ENCODE peak calls at places on chromosomes 11 and 22, in ten cellular contexts. C, A, I, W, H, V, J, Q, R and L are unnamed samples.

GRCh38 chr11:46360878-46361277 is 13.6 kb downstream of the DGKZ start:
- DNase-seq in W (no peak), V (no peak), C (no peak), Q (no peak), A (no peak), R (no peak), H (no peak), I (no peak), J (no peak), L (no peak)

GRCh38 chr11:133966924-133967598 is 10.3 kb upstream of the IGSF9B start:
- DNase-seq in W (no peak), J (no peak), V (peak; percentile 62), Q (peak; percentile 28), I (no peak), A (peak; percentile 68), R (no peak), C (no peak), H (peak; percentile 77), L (no peak)

GRCh38 chr22:22235564-22235963 is 9.0 kb upstream of the VPREB1 start:
- DNase-seq in A (peak; percentile 33), R (no peak), C (peak; percentile 32), I (no peak), V (peak; percentile 31), H (peak; percentile 39), W (peak; percentile 9), Q (no peak), J (no peak), L (no peak)

GRCh38 chr11:33402066-33402465 is 144.9 kb downstream of the HIPK3 start:
- DNase-seq in I (no peak), C (no peak), V (no peak), A (no peak), H (no peak), J (no peak), W (no peak), Q (no peak), R (no peak), L (no peak)

GRCh38 chr11:8047382-8047781 is 33.6 kb upstream of the TUB start:
- DNase-seq in H (peak; percentile 12), J (no peak), Q (no peak), R (peak; percentile 28), A (no peak), I (no peak), C (no peak), W (no peak), V (no peak), L (no peak)

GRCh38 chr22:30186048-30186447 is 60.5 kb downstream of the LIF start:
- DNase-seq in H (no peak), Q (no peak), W (no peak), V (no peak), R (no peak), C (peak; percentile 45), J (no peak), A (no peak), I (no peak), L (no peak)

GRCh38 chr22:36027960-36028645 is 521 bp downstream of the RBFOX2 start:
- DNase-seq in C (peak; percentile 52), W (peak; percentile 34), H (no peak), V (no peak), R (peak; percentile 76), Q (peak; percentile 45), A (no peak), J (no peak), I (peak; percentile 62), L (no peak)

GRCh38 chr22:33519140-33519973 is 400.9 kb downstream of the LARGE1 start:
- DNase-seq in A (peak; percentile 33), C (peak; percentile 4), Q (peak; percentile 46), W (peak; percentile 18), J (peak; percentile 61), H (peak; percentile 46), V (no peak), R (no peak), I (no peak), L (peak; percentile 4)

GRCh38 chr11:64123102-64123434 is 42.8 kb downstream of the MACROD1 start:
- DNase-seq in C (no peak), W (no peak), V (no peak), R (no peak), Q (no peak), I (peak; percentile 80), J (no peak), H (no peak), A (no peak), L (peak; percentile 13)

GRCh38 chr11:59186130-59186594 is 14.2 kb downstream of the DTX4 start:
- DNase-seq in H (peak; percentile 68), Q (peak; percentile 41), W (peak; percentile 11), J (no peak), I (peak; percentile 58), R (no peak), A (peak; percentile 31), V (peak; percentile 38), C (peak; percentile 76), L (no peak)

GRCh38 chr11:83408946-83409345 is 122.8 kb upstream of the CCDC90B start:
- DNase-seq in W (no peak), J (no peak), H (no peak), I (no peak), A (no peak), V (no peak), Q (no peak), R (no peak), C (no peak), L (no peak)

GRCh38 chr11:83409891-83410290 is 123.7 kb upstream of the CCDC90B start:
- DNase-seq in A (peak; percentile 31), Q (no peak), J (no peak), I (no peak), W (no peak), R (no peak), V (no peak), H (no peak), C (no peak), L (no peak)

GRCh38 chr11:83409476-83409875 is 123.3 kb upstream of the CCDC90B start:
- DNase-seq in C (no peak), H (no peak), A (no peak), Q (no peak), R (no peak), I (no peak), V (no peak), W (no peak), J (no peak), L (no peak)

DNA sequence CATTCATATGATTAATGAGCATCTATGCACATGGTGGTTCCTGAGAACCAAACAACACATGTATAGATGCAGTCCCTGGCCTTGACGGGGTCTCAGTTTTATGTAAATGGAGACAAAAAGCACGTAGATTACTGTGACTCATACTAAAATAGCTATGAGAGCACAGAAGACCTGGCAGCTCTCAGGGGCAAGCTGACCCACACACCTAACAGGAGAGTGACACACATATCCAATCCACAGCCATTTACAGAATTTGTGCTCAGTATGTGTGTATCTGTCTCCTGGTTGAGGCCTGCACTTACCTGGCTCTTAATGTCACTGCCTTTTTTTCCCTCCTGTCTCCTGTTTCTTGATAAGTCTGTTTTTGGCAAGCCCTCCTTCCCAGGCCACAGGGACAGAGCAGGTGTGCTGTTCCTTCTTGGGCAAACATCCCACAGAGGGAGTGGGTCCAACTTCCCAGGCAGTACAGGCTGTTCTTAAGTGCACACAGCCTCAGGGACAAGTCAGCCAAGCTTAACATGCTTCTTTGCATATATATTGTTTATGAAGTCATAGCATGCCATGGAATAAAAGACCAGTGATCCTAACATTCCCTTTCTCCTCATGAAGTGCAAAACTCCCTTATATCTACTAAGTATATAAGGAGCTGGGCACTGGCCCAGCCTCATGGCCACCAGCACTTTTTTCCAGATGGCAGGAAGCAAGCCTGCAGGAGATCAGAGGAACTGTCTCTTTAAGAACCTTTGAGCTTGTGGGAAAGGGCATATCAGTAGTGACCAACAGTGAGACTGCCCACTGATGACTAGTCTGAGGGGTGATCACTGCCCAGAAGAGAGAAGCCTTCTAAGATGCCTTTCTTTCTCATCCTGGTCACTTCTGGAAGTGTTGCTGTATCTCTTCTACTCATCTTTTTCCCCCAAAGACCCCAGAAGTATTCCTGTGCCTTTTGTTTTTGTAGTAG is 124.7 kb upstream of the CCDC90B start:
- DNase-seq in A (no peak), I (no peak), Q (no peak), H (no peak), J (no peak), R (no peak), W (no peak), V (no peak), C (no peak), L (no peak)
- TF ChIP-seq CTCF in A (no peak), I (no peak), Q (no peak), H (no peak), J (no peak), R (no peak), W (no peak), V (no peak), C (no peak), L (no peak)

DNA sequence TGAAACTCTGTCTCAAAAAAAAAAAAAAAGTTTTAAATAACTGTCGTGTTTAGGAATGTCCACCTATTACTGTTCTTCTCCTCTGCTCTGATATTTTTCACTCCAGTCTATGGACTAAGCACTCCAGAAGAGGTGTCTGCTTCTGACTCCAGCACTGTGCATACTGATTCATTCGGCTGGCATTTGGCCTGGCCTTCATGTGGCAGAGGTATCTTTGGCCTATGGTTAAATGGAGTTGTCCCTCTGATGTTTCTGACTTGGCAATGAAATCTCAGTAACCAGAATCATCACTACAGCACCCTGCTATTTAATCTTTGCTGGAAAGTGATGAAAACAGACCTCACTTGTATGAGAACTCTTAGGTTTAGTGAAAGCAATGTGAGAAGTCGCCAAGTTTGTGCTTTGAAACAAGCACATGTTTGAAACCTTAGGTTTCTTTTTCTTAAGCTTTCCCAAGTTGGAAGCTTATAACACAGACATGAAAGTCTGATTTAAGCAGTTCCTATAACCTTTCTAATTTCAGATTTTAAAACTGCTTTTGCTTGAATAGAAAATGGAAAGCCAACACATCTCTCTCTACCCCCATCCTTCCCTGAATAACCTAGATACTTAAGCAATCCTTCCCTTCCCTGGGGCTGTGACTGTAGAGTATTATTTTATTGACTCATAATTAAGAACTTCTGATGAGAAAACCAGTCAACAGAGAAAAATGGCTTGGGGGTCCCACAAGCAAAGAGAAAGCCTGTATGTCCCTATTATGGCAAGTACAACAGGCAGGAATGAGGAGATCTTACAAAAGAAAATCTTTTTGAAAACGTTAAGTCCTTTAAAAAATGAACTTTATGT is 155.0 kb downstream of the MAML2 start:
- DNase-seq in H (no peak), R (no peak), C (peak; percentile 92), V (no peak), I (no peak), Q (no peak), J (peak; percentile 85), W (peak; percentile 82), A (no peak), L (peak; percentile 85)
- H3K27ac ChIP-seq in H (no peak overlapping the region), R (peak overlapping the region; percentile 39), C (peak overlapping the region; percentile 59), V (no peak overlapping the region), I (no peak overlapping the region), Q (peak overlapping the region; percentile 62), J (peak overlapping the region; percentile 67), W (peak overlapping the region; percentile 91), A (no peak overlapping the region), L (peak overlapping the region; percentile 72)

DNA sequence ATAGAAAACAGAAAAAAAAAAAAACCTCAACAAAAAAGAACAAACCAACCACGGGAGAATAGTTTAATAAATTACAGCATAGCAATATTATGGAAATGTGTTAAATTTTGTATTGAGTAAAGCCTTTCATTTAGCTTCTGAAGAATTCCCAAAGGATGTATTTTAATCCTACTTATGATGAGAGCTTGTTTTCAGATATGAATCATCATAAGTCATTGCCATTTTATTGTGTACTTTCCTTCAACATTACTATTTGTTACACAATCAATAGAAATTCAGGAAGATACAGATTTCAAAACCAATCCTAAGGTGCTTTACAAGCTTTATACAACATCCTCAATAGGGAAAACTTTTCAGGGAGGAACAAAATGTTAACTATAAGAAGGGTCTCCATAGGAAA is 200.6 kb upstream of the CTSC start:
- DNase-seq in C (peak; percentile 88), I (no peak), R (no peak), V (no peak), Q (peak; percentile 29), A (no peak), H (no peak), W (peak; percentile 76), J (peak; percentile 56), L (peak; percentile 51)
- TF ChIP-seq CTCF in C (no peak), I (no peak), R (no peak), V (no peak), Q (no peak), A (no peak), H (no peak), W (no peak), J (no peak), L (no peak)

GRCh38 chr11:74710291-74710938 is 20.8 kb downstream of the CHRDL2 start:
- DNase-seq in H (no peak), Q (no peak), J (peak; percentile 46), V (no peak), W (no peak), R (no peak), C (no peak), I (no peak), A (no peak), L (no peak)
- H3K27ac ChIP-seq in H (no peak overlapping the region), Q (no peak overlapping the region), J (peak overlapping the region; percentile 30), V (no peak overlapping the region), W (no peak overlapping the region), R (no peak overlapping the region), C (no peak overlapping the region), I (no peak overlapping the region), A (no peak overlapping the region), L (no peak overlapping the region)